ENCODE peak calls at places on chromosomes 16 and 17, in four cellular contexts. One of them, this sample, is unnamed.

GRCh38 chr16:27383511-27384243 is 18.3 kb upstream of the IL21R start:
- DNase-seq in ascending aorta: peak; percentile 67
- DNase-seq in psoas muscle: peak; percentile 55
- DNase-seq in ovary: no peak
- DNase-seq in this sample: no peak

GRCh38 chr17:16040710-16041251 is 41.2 kb downstream of the TTC19 start:
- DNase-seq in ovary: peak; percentile 61
- DNase-seq in ascending aorta: no peak
- DNase-seq in psoas muscle: no peak
- DNase-seq in this sample: no peak

GRCh38 chr16:3625911-3626732 is 14.7 kb upstream of the SLX4 start:
- DNase-seq in ovary: no peak
- DNase-seq in psoas muscle: no peak
- DNase-seq in ascending aorta: no peak
- DNase-seq in this sample: no peak

GRCh38 chr16:16144416-16144815 is 78.9 kb downstream of the ABCC6 start:
- DNase-seq in ascending aorta: no peak
- DNase-seq in ovary: no peak
- DNase-seq in psoas muscle: no peak
- DNase-seq in this sample: no peak

GRCh38 chr17:19017401-19017800 is 12.8 kb upstream of the FAM83G start:
- DNase-seq in ovary: no peak
- DNase-seq in ascending aorta: no peak
- DNase-seq in psoas muscle: no peak
- DNase-seq in this sample: no peak

GRCh38 chr16:85556456-85557082 is 56.6 kb upstream of the GSE1 start:
- DNase-seq in ascending aorta: no peak
- DNase-seq in psoas muscle: peak; percentile 60
- DNase-seq in ovary: peak; percentile 78
- DNase-seq in this sample: no peak

GRCh38 chr17:76643553-76644148 is at the start of gene ST6GALNAC1:
- DNase-seq in ascending aorta: no peak
- DNase-seq in psoas muscle: no peak
- DNase-seq in ovary: no peak
- DNase-seq in this sample: no peak

GRCh38 chr16:69316595-69317034 is 5.5 kb downstream of the VPS4A start:
- DNase-seq in ascending aorta: no peak
- DNase-seq in ovary: no peak
- DNase-seq in psoas muscle: peak; percentile 49
- DNase-seq in this sample: no peak

GRCh38 chr16:49851468-49851787 is 4.5 kb downstream of the ZNF423 start:
- DNase-seq in psoas muscle: no peak
- DNase-seq in ovary: no peak
- DNase-seq in ascending aorta: no peak
- DNase-seq in this sample: no peak

GRCh38 chr17:69713815-69714214 is 299.3 kb downstream of the MAP2K6 start:
- DNase-seq in ovary: no peak
- DNase-seq in ascending aorta: no peak
- DNase-seq in psoas muscle: no peak
- DNase-seq in this sample: no peak

GRCh38 chr16:68374961-68375660 is 64.3 kb downstream of the PRMT7 start:
- DNase-seq in ascending aorta: no peak
- DNase-seq in ovary: no peak
- DNase-seq in psoas muscle: no peak
- DNase-seq in this sample: no peak

GRCh38 chr16:77840623-77841274 is 52.4 kb downstream of the VAT1L start:
- DNase-seq in psoas muscle: no peak
- DNase-seq in ascending aorta: no peak
- DNase-seq in ovary: no peak
- DNase-seq in this sample: no peak

GRCh38 chr17:19384723-19385391 is 2.1 kb downstream of the MFAP4 start:
- DNase-seq in ovary: peak; percentile 97
- DNase-seq in ascending aorta: peak; percentile 86
- DNase-seq in psoas muscle: peak; percentile 85
- DNase-seq in this sample: peak; percentile 95

GRCh38 chr17:36691606-36692005 is 90.2 kb downstream of the MRM1 start:
- DNase-seq in psoas muscle: no peak
- DNase-seq in ovary: no peak
- DNase-seq in ascending aorta: no peak
- DNase-seq in this sample: no peak

GRCh38 chr17:4263282-4264215 is at the start of gene ANKFY1:
- DNase-seq in psoas muscle: peak; percentile 97
- DNase-seq in ascending aorta: peak; percentile 98
- DNase-seq in ovary: peak; percentile 98
- DNase-seq in this sample: peak; percentile 91

GRCh38 chr17:82056729-82057621 is 5.3 kb downstream of the GPS1 start:
- DNase-seq in psoas muscle: peak; percentile 16
- DNase-seq in ovary: no peak
- DNase-seq in ascending aorta: no peak
- DNase-seq in this sample: no peak

GRCh38 chr17:31825961-31826691 is 32.9 kb downstream of the COPRS start:
- DNase-seq in psoas muscle: peak; percentile 41
- DNase-seq in ascending aorta: peak; percentile 84
- DNase-seq in ovary: no peak
- DNase-seq in this sample: no peak

GRCh38 chr16:48949636-48950035 is 332.0 kb downstream of the CBLN1 start:
- DNase-seq in psoas muscle: no peak
- DNase-seq in ascending aorta: no peak
- DNase-seq in ovary: no peak
- DNase-seq in this sample: no peak

DNA sequence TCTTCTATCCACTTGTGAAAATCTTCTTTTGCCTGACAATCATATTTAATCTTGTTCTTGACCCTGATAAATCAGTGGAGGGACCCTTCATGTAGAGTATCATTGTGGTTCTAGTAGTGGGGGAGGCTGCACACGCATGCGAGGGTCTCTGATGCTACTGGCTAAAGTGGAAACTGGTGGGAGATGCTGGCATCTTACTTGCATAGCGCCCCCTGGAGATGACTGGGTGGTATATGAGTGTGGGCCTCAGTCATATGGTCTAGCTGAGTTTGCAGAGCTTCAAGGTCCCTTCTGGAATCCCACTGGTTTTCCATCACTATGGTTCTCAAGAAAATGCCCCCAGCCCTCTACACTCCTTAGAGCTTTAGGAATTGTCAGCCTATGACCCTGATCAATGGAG is 236.4 kb upstream of the AXIN2 start:
- DNase-seq in psoas muscle: no peak
- DNase-seq in ovary: no peak
- DNase-seq in ascending aorta: no peak
- DNase-seq in this sample: no peak
- TF ChIP-seq CTCF in psoas muscle: no peak
- TF ChIP-seq CTCF in ovary: no peak
- TF ChIP-seq CTCF in ascending aorta: no peak
- TF ChIP-seq CTCF in this sample: no peak

GRCh38 chr17:29715680-29716079 is 93.0 kb upstream of the CORO6 start:
- DNase-seq in psoas muscle: no peak
- DNase-seq in ovary: no peak
- DNase-seq in ascending aorta: no peak
- DNase-seq in this sample: no peak
- H3K27ac ChIP-seq in psoas muscle: peak overlapping the region; percentile 80
- H3K27ac ChIP-seq in ovary: no peak overlapping the region
- H3K27ac ChIP-seq in ascending aorta: no peak overlapping the region
- H3K27ac ChIP-seq in this sample: no peak overlapping the region

DNA sequence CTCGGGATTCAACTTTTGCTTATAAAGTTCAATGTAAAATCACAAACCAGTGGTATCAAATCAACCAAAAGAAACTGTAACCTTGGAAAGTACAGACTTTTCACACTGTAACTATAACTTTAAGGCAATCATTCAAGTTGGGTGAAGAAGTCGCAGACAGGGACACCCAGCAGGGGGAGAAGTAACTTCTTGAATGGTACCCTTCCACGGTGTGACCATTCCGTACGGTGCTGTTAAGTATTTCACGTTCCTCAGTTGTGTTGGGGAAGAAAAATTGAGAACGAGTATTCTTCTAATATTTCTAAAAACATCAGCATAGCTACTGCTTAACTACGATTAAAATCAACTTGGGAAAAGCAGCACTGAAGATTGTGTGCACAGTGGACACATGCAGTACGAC is 55.8 kb downstream of the MYH10 start:
- DNase-seq in ovary: no peak
- DNase-seq in ascending aorta: no peak
- DNase-seq in psoas muscle: peak; percentile 24
- DNase-seq in this sample: no peak
- TF ChIP-seq CTCF in ovary: no peak
- TF ChIP-seq CTCF in ascending aorta: peak; percentile 37
- TF ChIP-seq CTCF in psoas muscle: peak; percentile 38
- TF ChIP-seq CTCF in this sample: no peak

GRCh38 chr17:77886387-77886728 is 72.1 kb upstream of the TNRC6C start:
- DNase-seq in ascending aorta: no peak
- DNase-seq in ovary: no peak
- DNase-seq in psoas muscle: peak; percentile 44
- DNase-seq in this sample: no peak

GRCh38 chr17:77885678-77886386 is 72.7 kb upstream of the TNRC6C start:
- DNase-seq in ovary: no peak
- DNase-seq in ascending aorta: no peak
- DNase-seq in psoas muscle: no peak
- DNase-seq in this sample: no peak

GRCh38 chr17:77887464-77888241 is 70.8 kb upstream of the TNRC6C start:
- DNase-seq in ascending aorta: peak; percentile 97
- DNase-seq in ovary: peak; percentile 75
- DNase-seq in psoas muscle: peak; percentile 89
- DNase-seq in this sample: peak; percentile 70

GRCh38 chr17:77888242-77889134 is 70.0 kb upstream of the TNRC6C start:
- DNase-seq in ascending aorta: no peak
- DNase-seq in ovary: no peak
- DNase-seq in psoas muscle: no peak
- DNase-seq in this sample: no peak

GRCh38 chr17:77887110-77887463 is 71.4 kb upstream of the TNRC6C start:
- DNase-seq in ascending aorta: no peak
- DNase-seq in ovary: no peak
- DNase-seq in psoas muscle: no peak
- DNase-seq in this sample: no peak
- H3K27ac ChIP-seq in ascending aorta: peak overlapping the region; percentile 84
- H3K27ac ChIP-seq in ovary: no peak overlapping the region
- H3K27ac ChIP-seq in psoas muscle: peak overlapping the region; percentile 43
- H3K27ac ChIP-seq in this sample: peak overlapping the region; percentile 85

GRCh38 chr16:81585785-81586184 is 141.2 kb downstream of the CMIP start:
- DNase-seq in psoas muscle: no peak
- DNase-seq in ovary: no peak
- DNase-seq in ascending aorta: no peak
- DNase-seq in this sample: no peak
- TF ChIP-seq CTCF in psoas muscle: no peak
- TF ChIP-seq CTCF in ovary: no peak
- TF ChIP-seq CTCF in ascending aorta: no peak
- TF ChIP-seq CTCF in this sample: peak; percentile 27